ENCODE peak calls at places on chromosomes 3 and 15, in eight cellular contexts. L, M, X, K, A, S, H and Y are unnamed samples. For H3K9me3, the result is how much of the 10 kb centered on the place peaks cover.

GRCh38 chr3:24496529-24497482 is 2.2 kb upstream of the THRB start:
- DNase-seq in L (peak), X (peak), H (peak), A (peak), S (peak), M (peak), K (peak), Y (peak)

GRCh38 chr3:192869131-192870027 is 48.3 kb downstream of the MB21D2 start:
- DNase-seq in L (peak), S (no peak), M (peak), K (no peak), H (peak), X (no peak), A (peak), Y (no peak)

GRCh38 chr3:169299897-169300296 is 363.6 kb downstream of the MECOM start:
- DNase-seq in M (peak), K (no peak), S (no peak), X (no peak), L (no peak), A (no peak), H (no peak), Y (no peak)

GRCh38 chr3:45034612-45035252 is 8.6 kb downstream of the CLEC3B start:
- DNase-seq in H (no peak), M (no peak), L (no peak), S (no peak), K (no peak), X (peak), A (peak), Y (peak)

GRCh38 chr3:64686446-64686908 is 1.3 kb downstream of the ADAMTS9 start:
- DNase-seq in A (peak), L (no peak), K (peak), X (peak), H (peak), S (no peak), M (peak), Y (no peak)

GRCh38 chr3:36893137-36893557 is 51.7 kb downstream of the TRANK1 start:
- DNase-seq in A (no peak), H (peak), K (no peak), S (no peak), M (peak), X (no peak), L (peak), Y (no peak)

GRCh38 chr15:70156781-70157261 is 59.1 kb upstream of the TLE3 start:
- DNase-seq in K (no peak), X (no peak), L (peak), A (peak), H (no peak), S (peak), M (peak), Y (peak)

GRCh38 chr3:141368062-141368924 is at the start of gene ZBTB38:
- DNase-seq in K (peak), L (peak), M (peak), X (peak), S (peak), H (peak), A (peak), Y (peak)

GRCh38 chr3:157089455-157090221 is 70.3 kb downstream of the CCNL1 start:
- DNase-seq in H (no peak), M (peak), A (no peak), S (no peak), X (peak), L (no peak), K (no peak), Y (no peak)

GRCh38 chr15:39194431-39194830 is 386.4 kb upstream of the THBS1 start:
- DNase-seq in X (no peak), M (peak), S (no peak), H (no peak), L (peak), A (no peak), K (no peak), Y (no peak)

GRCh38 chr3:37640636-37641375 is 220.9 kb upstream of the CTDSPL start:
- DNase-seq in L (no peak), S (no peak), M (no peak), K (no peak), H (peak), A (no peak), X (no peak), Y (no peak)

GRCh38 chr3:45026957-45027356 is 854 bp downstream of the CLEC3B start:
- DNase-seq in X (peak), H (no peak), M (no peak), A (peak), S (no peak), L (peak), K (no peak), Y (peak)

GRCh38 chr3:13391308-13391707 is 28.8 kb downstream of the NUP210 start:
- DNase-seq in H (no peak), M (no peak), S (no peak), X (no peak), K (no peak), L (no peak), A (no peak), Y (no peak)

GRCh38 chr15:64804619-64805018 is 20.8 kb downstream of the PIF1 start:
- DNase-seq in H (no peak), S (no peak), L (no peak), K (no peak), X (no peak), A (no peak), M (no peak), Y (no peak)
- H3K9me3 ChIP-seq in H (under half), S (under half), L (under half), K (under half), X (under half), A (under half), M (under half), Y (under half)

GRCh38 chr3:58198804-58199203 is 12.0 kb downstream of the DNASE1L3 start:
- DNase-seq in M (no peak), X (no peak), K (no peak), H (no peak), L (no peak), S (no peak), A (no peak), Y (no peak)
- H3K27ac ChIP-seq in M (peak), X (no peak), K (no peak), H (no peak), L (no peak), S (no peak), A (no peak), Y (no peak)

GRCh38 chr15:43361313-43361903 is 9.4 kb downstream of the ZSCAN29 start:
- DNase-seq in M (no peak), S (no peak), H (no peak), A (no peak), L (peak), X (no peak), K (no peak), Y (no peak)
- H3K9me3 ChIP-seq in M (under half), S (under half), H (half or more), A (half or more), L (under half), X (under half), K (half or more), Y (under half)

GRCh38 chr3:185647134-185647879 is 61.2 kb downstream of the SENP2 start:
- DNase-seq in S (no peak), M (no peak), K (no peak), H (no peak), A (no peak), X (no peak), L (no peak), Y (no peak)
- H3K27ac ChIP-seq in S (no peak), M (no peak), K (no peak), H (no peak), A (no peak), X (no peak), L (no peak), Y (no peak)

GRCh38 chr3:116566478-116566960 is 121.2 kb upstream of the LSAMP start:
- DNase-seq in L (no peak), H (no peak), M (no peak), A (no peak), S (no peak), K (no peak), X (no peak), Y (no peak)

GRCh38 chr3:116561529-116561928 is 116.2 kb upstream of the LSAMP start:
- DNase-seq in K (no peak), S (no peak), H (peak), A (no peak), L (no peak), X (no peak), M (no peak), Y (no peak)
- H3K9me3 ChIP-seq in K (under half), S (under half), H (under half), A (under half), L (under half), X (under half), M (under half), Y (under half)

DNA sequence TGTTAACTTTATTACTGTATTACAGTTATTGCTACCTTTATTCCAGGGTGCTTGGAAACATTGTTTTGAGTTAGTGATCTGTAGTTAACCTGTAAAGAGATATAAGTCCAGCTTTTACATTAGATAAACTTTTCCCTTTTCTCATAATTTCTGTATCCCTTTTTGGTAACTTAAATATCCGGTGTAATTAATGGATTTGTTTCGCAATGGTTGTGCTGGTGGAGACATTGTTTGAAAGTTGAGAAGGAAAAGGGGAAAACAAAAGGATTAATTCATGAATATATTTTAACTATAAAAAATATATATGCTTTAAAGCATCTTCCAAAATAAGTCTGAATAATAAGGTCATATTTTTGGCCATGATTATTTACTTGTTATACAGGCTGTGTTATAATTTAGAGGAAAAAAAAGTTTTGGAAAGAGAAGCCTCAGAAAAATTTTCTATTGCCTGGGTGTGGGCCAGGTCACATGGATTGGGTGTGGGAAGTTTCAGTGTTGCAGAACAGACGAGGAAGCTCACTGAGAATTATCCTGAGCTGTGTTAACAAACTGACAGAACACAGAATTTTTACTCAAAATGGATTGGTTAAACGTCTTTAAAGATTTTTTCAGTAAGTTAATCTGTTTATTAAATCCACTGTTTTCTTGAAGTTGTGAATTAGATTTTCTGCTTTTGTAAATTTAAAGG is 27.7 kb upstream of the IL20RB start:
- DNase-seq in H (peak), X (peak), A (peak), L (peak), K (no peak), M (no peak), S (no peak), Y (peak)
- H3K27ac ChIP-seq in H (peak), X (peak), A (no peak), L (no peak), K (no peak), M (peak), S (no peak), Y (no peak)

GRCh38 chr15:100591835-100592234 is 10.1 kb downstream of the LINS1 start:
- DNase-seq in H (no peak), K (no peak), S (no peak), X (no peak), L (no peak), A (no peak), M (no peak), Y (no peak)

GRCh38 chr15:100593431-100593830 is 8.6 kb downstream of the LINS1 start:
- DNase-seq in K (no peak), L (no peak), H (no peak), X (no peak), M (no peak), A (no peak), S (no peak), Y (no peak)

GRCh38 chr15:100592898-100593297 is 9.1 kb downstream of the LINS1 start:
- DNase-seq in A (no peak), H (no peak), L (no peak), S (no peak), X (no peak), M (no peak), K (no peak), Y (no peak)

GRCh38 chr15:100588638-100589242 is 13.2 kb downstream of the LINS1 start:
- DNase-seq in A (no peak), H (peak), X (no peak), M (peak), K (no peak), L (peak), S (no peak), Y (no peak)
- H3K9me3 ChIP-seq in A (under half), H (under half), X (under half), M (under half), K (under half), L (under half), S (under half), Y (under half)

GRCh38 chr3:143820466-143821221 is 27.6 kb downstream of the SLC9A9 start:
- DNase-seq in H (peak), L (no peak), A (no peak), M (no peak), K (no peak), X (no peak), S (no peak), Y (no peak)

GRCh38 chr3:143821862-143822261 is 26.4 kb downstream of the SLC9A9 start:
- DNase-seq in K (no peak), L (no peak), A (no peak), H (no peak), S (no peak), M (no peak), X (no peak), Y (no peak)

GRCh38 chr3:143825513-143825912 is 22.8 kb downstream of the SLC9A9 start:
- DNase-seq in L (no peak), M (no peak), H (no peak), K (no peak), A (no peak), S (no peak), X (no peak), Y (no peak)

GRCh38 chr3:143824675-143825074 is 23.6 kb downstream of the SLC9A9 start:
- DNase-seq in H (no peak), L (no peak), M (no peak), K (no peak), S (no peak), X (no peak), A (no peak), Y (no peak)

GRCh38 chr3:143822374-143822773 is 25.9 kb downstream of the SLC9A9 start:
- DNase-seq in A (no peak), H (no peak), L (no peak), M (no peak), K (no peak), X (no peak), S (no peak), Y (no peak)
- H3K27ac ChIP-seq in A (no peak), H (no peak), L (no peak), M (no peak), K (no peak), X (peak), S (no peak), Y (no peak)

GRCh38 chr3:85167576-85167975 is 208.8 kb downstream of the CADM2 start:
- DNase-seq in S (no peak), L (no peak), H (no peak), A (no peak), K (no peak), X (no peak), M (no peak), Y (no peak)

GRCh38 chr3:85170646-85171045 is 211.9 kb downstream of the CADM2 start:
- DNase-seq in X (no peak), H (no peak), S (no peak), L (no peak), A (no peak), K (no peak), M (peak), Y (no peak)

DNA sequence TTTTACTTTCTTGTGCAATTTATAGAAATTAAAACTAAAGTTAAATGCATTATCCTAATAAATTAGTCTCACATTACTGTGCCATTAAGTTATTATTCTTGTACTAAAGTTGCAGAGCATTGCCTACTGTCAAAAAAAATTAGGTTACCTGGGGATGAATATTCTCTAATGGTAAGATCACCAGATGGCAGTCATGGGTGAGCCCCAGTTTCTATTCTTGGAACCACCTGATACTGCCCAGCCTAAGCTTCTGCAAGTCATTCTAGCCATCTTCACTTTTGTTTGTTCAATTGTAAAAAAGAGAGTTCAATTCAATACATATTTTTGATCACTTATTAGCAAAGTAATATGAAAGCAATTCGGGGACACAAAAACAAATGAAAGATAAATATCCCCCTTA is 213.2 kb downstream of the CADM2 start:
- DNase-seq in H (no peak), S (no peak), K (no peak), M (no peak), X (no peak), L (no peak), A (no peak), Y (no peak)
- H3K9me3 ChIP-seq in H (under half), S (under half), K (under half), M (under half), X (under half), L (under half), A (under half), Y (under half)

GRCh38 chr3:178085817-178086123 is 450.5 kb upstream of the KCNMB2 start:
- DNase-seq in A (no peak), K (no peak), H (no peak), X (no peak), S (no peak), M (no peak), L (no peak), Y (no peak)
- H3K27ac ChIP-seq in A (peak), K (peak), H (no peak), X (peak), S (no peak), M (no peak), L (no peak), Y (no peak)